ENCODE peak calls at places on chromosomes 5 and 9, in five cellular contexts. Z is trophoblast cell, R is H1, D is mesenchymal stem cell, I is H9. A is an unnamed sample.
A peak's percentile ranks its signal among the peaks of the same experiment; 100 is the strongest.

GRCh38 chr9:34546102-34546833 is 23.5 kb upstream of the ENHO start:
- DNase-seq in Z (no peak), R (no peak), D (no peak), I (no peak), A (no peak)

GRCh38 chr5:11384441-11385250 is 519.6 kb downstream of the CTNND2 start:
- DNase-seq in Z (no peak), R (no peak), D (no peak), I (peak; percentile 39), A (no peak)

GRCh38 chr5:91146221-91146620 is 236.9 kb downstream of the ARRDC3 start:
- DNase-seq in Z (peak; percentile 38), R (no peak), D (no peak), I (no peak), A (no peak)

GRCh38 chr9:77038281-77039036 is 19.0 kb downstream of the FOXB2 start:
- DNase-seq in Z (no peak), R (no peak), D (no peak), I (no peak), A (no peak)

GRCh38 chr9:114223564-114224246 is 68.4 kb downstream of the COL27A1 start:
- DNase-seq in Z (no peak), R (no peak), D (peak; percentile 72), I (no peak), A (no peak)

GRCh38 chr5:1199649-1200494 is 1.5 kb upstream of the SLC6A19 start:
- DNase-seq in Z (no peak), R (no peak), D (no peak), I (no peak), A (peak; percentile 38)

GRCh38 chr5:74232281-74232680 is 408.2 kb downstream of the ENC1 start:
- DNase-seq in Z (peak; percentile 73), R (no peak), D (peak; percentile 56), I (no peak), A (no peak)

GRCh38 chr5:98308960-98309359 is 464.5 kb upstream of the RGMB start:
- DNase-seq in Z (peak; percentile 14), R (no peak), D (peak; percentile 54), I (no peak), A (no peak)

GRCh38 chr9:93513606-93514005 is 60.2 kb upstream of the FAM120AOS start:
- DNase-seq in Z (no peak), R (no peak), D (no peak), I (no peak), A (no peak)

GRCh38 chr9:114382951-114383865 is 4.6 kb downstream of the AKNA start:
- DNase-seq in Z (no peak), R (no peak), D (peak; percentile 90), I (peak; percentile 68), A (no peak)

GRCh38 chr5:42423285-42424152 is at the start of gene GHR:
- DNase-seq in Z (peak; percentile 73), R (peak; percentile 67), D (peak; percentile 93), I (peak; percentile 91), A (peak; percentile 81)

GRCh38 chr5:6394429-6395101 is 16.2 kb upstream of the MED10 start:
- DNase-seq in Z (no peak), R (no peak), D (no peak), I (no peak), A (no peak)

GRCh38 chr5:150999704-151000452 is 20.5 kb upstream of the GPX3 start:
- DNase-seq in Z (no peak), R (no peak), D (no peak), I (peak; percentile 20), A (no peak)

GRCh38 chr9:91303741-91304140 is 58.0 kb downstream of the AUH start:
- DNase-seq in Z (no peak), R (no peak), D (no peak), I (no peak), A (no peak)

GRCh38 chr5:179224741-179225140 is 120.5 kb downstream of the ADAMTS2 start:
- DNase-seq in Z (no peak), R (no peak), D (no peak), I (peak; percentile 11), A (no peak)

GRCh38 chr9:105307731-105308130 is 63.3 kb downstream of the SLC44A1 start:
- DNase-seq in Z (no peak), R (no peak), D (no peak), I (no peak), A (no peak)

GRCh38 chr5:81140942-81141341 is 92.2 kb upstream of the CKMT2 start:
- DNase-seq in Z (no peak), R (no peak), D (peak; percentile 26), I (no peak), A (no peak)

DNA sequence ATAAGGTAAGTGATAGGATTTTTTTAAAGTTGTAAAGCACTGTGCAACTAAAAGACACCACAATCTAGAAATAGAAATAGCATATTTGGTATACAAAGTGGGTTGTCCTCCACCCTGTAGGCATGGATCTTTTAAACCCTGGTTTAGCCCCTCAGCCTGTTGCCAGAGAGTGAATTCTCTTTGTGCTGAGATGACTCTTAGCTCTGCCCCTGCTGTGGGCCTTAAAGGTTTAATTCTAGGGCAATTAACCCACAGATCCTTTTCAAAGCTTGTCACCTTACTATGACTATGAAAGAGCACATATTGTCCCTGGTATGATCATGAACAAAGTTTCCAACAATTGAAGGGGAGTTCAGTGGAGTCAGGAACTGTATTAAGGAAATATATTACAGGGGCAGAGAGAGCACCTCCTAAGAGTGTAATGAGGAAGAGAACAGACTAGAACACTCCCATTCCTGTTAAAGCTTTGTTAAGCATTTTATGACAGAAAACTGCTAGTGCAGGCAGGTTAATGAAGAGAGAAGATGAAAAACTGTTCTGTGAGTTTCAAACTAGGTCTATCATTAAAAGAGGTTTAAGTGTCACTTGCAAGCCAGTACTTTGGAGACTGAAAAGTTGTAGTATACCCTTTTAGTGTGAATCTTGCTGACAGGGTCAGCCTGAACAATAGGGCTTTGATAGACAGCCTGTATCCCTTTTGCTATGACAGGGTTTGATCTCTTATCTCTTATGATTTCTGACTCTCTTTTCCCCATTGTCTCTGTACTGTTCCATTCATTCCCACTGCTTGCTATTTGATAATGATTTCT is 104.1 kb upstream of the ELL2 start:
- DNase-seq in Z (no peak), R (no peak), D (no peak), I (no peak), A (peak; percentile 35)
- H2BK5ac ChIP-seq in Z (no peak overlapping the region), R (no peak overlapping the region), D (no peak overlapping the region), I (no peak overlapping the region), A (no peak overlapping the region)

DNA sequence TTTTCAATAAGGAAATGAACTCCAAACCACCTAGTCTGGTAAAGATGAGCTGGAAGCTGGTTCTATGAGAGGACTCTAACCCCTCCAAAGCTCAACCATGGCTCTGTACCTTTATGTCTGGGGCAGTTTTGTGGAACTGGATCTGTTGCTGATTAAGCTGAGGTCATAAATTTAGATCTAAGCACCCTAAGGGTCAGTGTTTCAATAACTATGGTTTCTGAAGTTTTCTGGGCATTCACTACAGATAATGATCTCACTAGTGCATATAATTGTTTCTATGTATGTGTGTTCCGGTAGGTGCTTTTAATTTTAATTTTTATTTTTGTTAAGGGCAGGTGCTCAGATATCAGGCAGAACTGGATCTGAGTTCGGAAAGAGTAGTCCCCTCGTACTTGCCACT is 258.7 kb upstream of the PANK3 start:
- DNase-seq in Z (no peak), R (no peak), D (no peak), I (no peak), A (no peak)
- H2BK12ac ChIP-seq in Z (no peak overlapping the region), R (no peak overlapping the region), D (no peak overlapping the region), I (no peak overlapping the region), A (no peak overlapping the region)

GRCh38 chr9:134377143-134377484 is 50.9 kb downstream of the RXRA start:
- DNase-seq in Z (no peak), R (no peak), D (no peak), I (no peak), A (no peak)

GRCh38 chr9:134377976-134378375 is 51.7 kb downstream of the RXRA start:
- DNase-seq in Z (no peak), R (no peak), D (no peak), I (no peak), A (no peak)

GRCh38 chr9:134375430-134376385 is 49.5 kb downstream of the RXRA start:
- DNase-seq in Z (peak; percentile 93), R (no peak), D (peak; percentile 27), I (no peak), A (no peak)

GRCh38 chr9:134375011-134375390 is 48.7 kb downstream of the RXRA start:
- DNase-seq in Z (peak; percentile 66), R (no peak), D (peak; percentile 28), I (no peak), A (no peak)

GRCh38 chr9:134376386-134377142 is 50.3 kb downstream of the RXRA start:
- DNase-seq in Z (no peak), R (no peak), D (no peak), I (no peak), A (no peak)
- H3K4me2 ChIP-seq in Z (no peak overlapping the region), R (no peak overlapping the region), D (no peak overlapping the region), I (no peak overlapping the region), A (no peak overlapping the region)

GRCh38 chr9:16501726-16502125 is 368.7 kb downstream of the BNC2 start:
- DNase-seq in Z (no peak), R (no peak), D (no peak), I (no peak), A (no peak)
- H2BK5ac ChIP-seq in Z (no peak overlapping the region), R (no peak overlapping the region), D (no peak overlapping the region), I (no peak overlapping the region), A (no peak overlapping the region)

GRCh38 chr5:173864126-173865075 is 23.7 kb upstream of the CPEB4 start:
- DNase-seq in Z (no peak), R (no peak), D (no peak), I (no peak), A (no peak)
- H2BK12ac ChIP-seq in Z (peak overlapping the region; percentile 46), R (no peak overlapping the region), D (no peak overlapping the region), I (no peak overlapping the region), A (no peak overlapping the region)

GRCh38 chr5:159971931-159972461 is 36.9 kb upstream of the TTC1 start:
- DNase-seq in Z (no peak), R (no peak), D (peak; percentile 26), I (peak; percentile 48), A (no peak)
- H3K4me2 ChIP-seq in Z (peak overlapping the region; percentile 88), R (peak overlapping the region; percentile 82), D (peak overlapping the region; percentile 83), I (peak overlapping the region; percentile 30), A (peak overlapping the region; percentile 73)